ENCODE peak calls at places on chromosome 1, in eight cellular contexts. One of them, this sample, is unnamed.
A peak's percentile ranks its signal among the peaks of the same experiment; 100 is the strongest.

GRCh38 chr1:180530501-180530900 is 28.1 kb upstream of the ACBD6 start:
- DNase-seq in PC-3: peak; percentile 72
- DNase-seq in CD4-positive, alpha-beta T cell: no peak
- DNase-seq in stimulated activated CD4-positive, alpha-beta T cell treated with anti-CD3 and anti-CD28 coated beads, TNF-alpha, amount 100 ng/mL, for 48 hours: no peak
- DNase-seq in AG20443: peak; percentile 72
- DNase-seq in stomach: no peak
- DNase-seq in astrocyte of the spinal cord: peak; percentile 57
- DNase-seq in RCC 7860: peak; percentile 72
- DNase-seq in this sample: peak; percentile 20

GRCh38 chr1:48823161-48823560 is 46.5 kb upstream of the BEND5 start:
- DNase-seq in PC-3: no peak
- DNase-seq in CD4-positive, alpha-beta T cell: no peak
- DNase-seq in stimulated activated CD4-positive, alpha-beta T cell treated with anti-CD3 and anti-CD28 coated beads, TNF-alpha, amount 100 ng/mL, for 48 hours: no peak
- DNase-seq in AG20443: no peak
- DNase-seq in stomach: peak; percentile 68
- DNase-seq in astrocyte of the spinal cord: no peak
- DNase-seq in RCC 7860: peak; percentile 68
- DNase-seq in this sample: no peak

GRCh38 chr1:227734858-227735780 is at the start of the genes JMJD4 and SNAP47:
- DNase-seq in PC-3: peak; percentile 99
- DNase-seq in CD4-positive, alpha-beta T cell: peak; percentile 88
- DNase-seq in stimulated activated CD4-positive, alpha-beta T cell treated with anti-CD3 and anti-CD28 coated beads, TNF-alpha, amount 100 ng/mL, for 48 hours: peak; percentile 84
- DNase-seq in AG20443: peak; percentile 99
- DNase-seq in stomach: peak; percentile 94
- DNase-seq in astrocyte of the spinal cord: peak; percentile 93
- DNase-seq in RCC 7860: peak; percentile 80
- DNase-seq in this sample: peak; percentile 91

GRCh38 chr1:108610073-108610472 is 50.2 kb downstream of the EEIG2 start:
- DNase-seq in PC-3: no peak
- DNase-seq in CD4-positive, alpha-beta T cell: no peak
- DNase-seq in stimulated activated CD4-positive, alpha-beta T cell treated with anti-CD3 and anti-CD28 coated beads, TNF-alpha, amount 100 ng/mL, for 48 hours: no peak
- DNase-seq in AG20443: no peak
- DNase-seq in stomach: no peak
- DNase-seq in astrocyte of the spinal cord: peak; percentile 15
- DNase-seq in RCC 7860: no peak
- DNase-seq in this sample: no peak

GRCh38 chr1:160576866-160577265 is 2.4 kb downstream of the CD84 start:
- DNase-seq in PC-3: no peak
- DNase-seq in CD4-positive, alpha-beta T cell: no peak
- DNase-seq in stimulated activated CD4-positive, alpha-beta T cell treated with anti-CD3 and anti-CD28 coated beads, TNF-alpha, amount 100 ng/mL, for 48 hours: no peak
- DNase-seq in AG20443: no peak
- DNase-seq in stomach: no peak
- DNase-seq in astrocyte of the spinal cord: no peak
- DNase-seq in RCC 7860: no peak
- DNase-seq in this sample: no peak

GRCh38 chr1:95233321-95233736 is 681 bp upstream of the RWDD3 start:
- DNase-seq in PC-3: peak; percentile 27
- DNase-seq in CD4-positive, alpha-beta T cell: no peak
- DNase-seq in stimulated activated CD4-positive, alpha-beta T cell treated with anti-CD3 and anti-CD28 coated beads, TNF-alpha, amount 100 ng/mL, for 48 hours: no peak
- DNase-seq in AG20443: peak; percentile 26
- DNase-seq in stomach: peak; percentile 28
- DNase-seq in astrocyte of the spinal cord: no peak
- DNase-seq in RCC 7860: no peak
- DNase-seq in this sample: peak; percentile 55

GRCh38 chr1:6776389-6776788 is 8.9 kb upstream of the CAMTA1 start:
- DNase-seq in PC-3: no peak
- DNase-seq in CD4-positive, alpha-beta T cell: no peak
- DNase-seq in stimulated activated CD4-positive, alpha-beta T cell treated with anti-CD3 and anti-CD28 coated beads, TNF-alpha, amount 100 ng/mL, for 48 hours: no peak
- DNase-seq in AG20443: no peak
- DNase-seq in stomach: no peak
- DNase-seq in astrocyte of the spinal cord: no peak
- DNase-seq in RCC 7860: no peak
- DNase-seq in this sample: no peak

GRCh38 chr1:209703834-209704504 is 677 bp upstream of the HSD11B1 start:
- DNase-seq in PC-3: no peak
- DNase-seq in CD4-positive, alpha-beta T cell: no peak
- DNase-seq in stimulated activated CD4-positive, alpha-beta T cell treated with anti-CD3 and anti-CD28 coated beads, TNF-alpha, amount 100 ng/mL, for 48 hours: no peak
- DNase-seq in AG20443: no peak
- DNase-seq in stomach: no peak
- DNase-seq in astrocyte of the spinal cord: no peak
- DNase-seq in RCC 7860: no peak
- DNase-seq in this sample: no peak

GRCh38 chr1:95034506-95034905 is 38.2 kb downstream of the ALG14 start:
- DNase-seq in PC-3: no peak
- DNase-seq in CD4-positive, alpha-beta T cell: no peak
- DNase-seq in stimulated activated CD4-positive, alpha-beta T cell treated with anti-CD3 and anti-CD28 coated beads, TNF-alpha, amount 100 ng/mL, for 48 hours: no peak
- DNase-seq in AG20443: no peak
- DNase-seq in stomach: no peak
- DNase-seq in astrocyte of the spinal cord: no peak
- DNase-seq in RCC 7860: peak; percentile 62
- DNase-seq in this sample: no peak

GRCh38 chr1:160282807-160283206 is 2.1 kb downstream of the PEX19 start:
- DNase-seq in PC-3: no peak
- DNase-seq in CD4-positive, alpha-beta T cell: no peak
- DNase-seq in stimulated activated CD4-positive, alpha-beta T cell treated with anti-CD3 and anti-CD28 coated beads, TNF-alpha, amount 100 ng/mL, for 48 hours: no peak
- DNase-seq in AG20443: no peak
- DNase-seq in stomach: no peak
- DNase-seq in astrocyte of the spinal cord: no peak
- DNase-seq in RCC 7860: no peak
- DNase-seq in this sample: no peak

GRCh38 chr1:200771625-200772555 is 33.2 kb downstream of the CAMSAP2 start:
- DNase-seq in PC-3: peak; percentile 91
- DNase-seq in CD4-positive, alpha-beta T cell: no peak
- DNase-seq in stimulated activated CD4-positive, alpha-beta T cell treated with anti-CD3 and anti-CD28 coated beads, TNF-alpha, amount 100 ng/mL, for 48 hours: no peak
- DNase-seq in AG20443: no peak
- DNase-seq in stomach: no peak
- DNase-seq in astrocyte of the spinal cord: no peak
- DNase-seq in RCC 7860: peak; percentile 58
- DNase-seq in this sample: no peak

GRCh38 chr1:92262516-92262915 is 36.3 kb downstream of the GLMN start:
- DNase-seq in PC-3: no peak
- DNase-seq in CD4-positive, alpha-beta T cell: no peak
- DNase-seq in stimulated activated CD4-positive, alpha-beta T cell treated with anti-CD3 and anti-CD28 coated beads, TNF-alpha, amount 100 ng/mL, for 48 hours: no peak
- DNase-seq in AG20443: no peak
- DNase-seq in stomach: no peak
- DNase-seq in astrocyte of the spinal cord: no peak
- DNase-seq in RCC 7860: no peak
- DNase-seq in this sample: no peak

GRCh38 chr1:94279048-94279447 is 41.7 kb upstream of the ARHGAP29 start:
- DNase-seq in PC-3: no peak
- DNase-seq in CD4-positive, alpha-beta T cell: no peak
- DNase-seq in stimulated activated CD4-positive, alpha-beta T cell treated with anti-CD3 and anti-CD28 coated beads, TNF-alpha, amount 100 ng/mL, for 48 hours: no peak
- DNase-seq in AG20443: no peak
- DNase-seq in stomach: no peak
- DNase-seq in astrocyte of the spinal cord: no peak
- DNase-seq in RCC 7860: no peak
- DNase-seq in this sample: no peak

GRCh38 chr1:17195731-17196130 is 9.2 kb upstream of the PADI1 start:
- DNase-seq in PC-3: no peak
- DNase-seq in CD4-positive, alpha-beta T cell: no peak
- DNase-seq in stimulated activated CD4-positive, alpha-beta T cell treated with anti-CD3 and anti-CD28 coated beads, TNF-alpha, amount 100 ng/mL, for 48 hours: no peak
- DNase-seq in AG20443: no peak
- DNase-seq in stomach: no peak
- DNase-seq in astrocyte of the spinal cord: no peak
- DNase-seq in RCC 7860: no peak
- DNase-seq in this sample: no peak

GRCh38 chr1:33349081-33349759 is 28.3 kb upstream of the A3GALT2 start:
- DNase-seq in PC-3: peak; percentile 28
- DNase-seq in CD4-positive, alpha-beta T cell: peak; percentile 33
- DNase-seq in stimulated activated CD4-positive, alpha-beta T cell treated with anti-CD3 and anti-CD28 coated beads, TNF-alpha, amount 100 ng/mL, for 48 hours: peak; percentile 12
- DNase-seq in AG20443: peak; percentile 55
- DNase-seq in stomach: peak; percentile 53
- DNase-seq in astrocyte of the spinal cord: no peak
- DNase-seq in RCC 7860: no peak
- DNase-seq in this sample: peak; percentile 55

GRCh38 chr1:10507111-10507879 is 32.5 kb downstream of the PEX14 start:
- DNase-seq in PC-3: peak; percentile 70
- DNase-seq in CD4-positive, alpha-beta T cell: peak; percentile 52
- DNase-seq in stimulated activated CD4-positive, alpha-beta T cell treated with anti-CD3 and anti-CD28 coated beads, TNF-alpha, amount 100 ng/mL, for 48 hours: no peak
- DNase-seq in AG20443: peak; percentile 90
- DNase-seq in stomach: peak; percentile 61
- DNase-seq in astrocyte of the spinal cord: peak; percentile 77
- DNase-seq in RCC 7860: peak; percentile 75
- DNase-seq in this sample: peak; percentile 57

GRCh38 chr1:36829951-36830350 is 204.4 kb downstream of the GRIK3 start:
- DNase-seq in PC-3: no peak
- DNase-seq in CD4-positive, alpha-beta T cell: no peak
- DNase-seq in stimulated activated CD4-positive, alpha-beta T cell treated with anti-CD3 and anti-CD28 coated beads, TNF-alpha, amount 100 ng/mL, for 48 hours: no peak
- DNase-seq in AG20443: no peak
- DNase-seq in stomach: no peak
- DNase-seq in astrocyte of the spinal cord: no peak
- DNase-seq in RCC 7860: no peak
- DNase-seq in this sample: no peak

GRCh38 chr1:239833709-239834108 is 258.0 kb upstream of the FMN2 start:
- DNase-seq in PC-3: peak; percentile 52
- DNase-seq in CD4-positive, alpha-beta T cell: no peak
- DNase-seq in stimulated activated CD4-positive, alpha-beta T cell treated with anti-CD3 and anti-CD28 coated beads, TNF-alpha, amount 100 ng/mL, for 48 hours: no peak
- DNase-seq in AG20443: no peak
- DNase-seq in stomach: no peak
- DNase-seq in astrocyte of the spinal cord: no peak
- DNase-seq in RCC 7860: no peak
- DNase-seq in this sample: no peak

GRCh38 chr1:11920239-11920903 is 5.9 kb downstream of the KIAA2013 start:
- DNase-seq in PC-3: no peak
- DNase-seq in CD4-positive, alpha-beta T cell: no peak
- DNase-seq in stimulated activated CD4-positive, alpha-beta T cell treated with anti-CD3 and anti-CD28 coated beads, TNF-alpha, amount 100 ng/mL, for 48 hours: no peak
- DNase-seq in AG20443: no peak
- DNase-seq in stomach: peak; percentile 52
- DNase-seq in astrocyte of the spinal cord: peak; percentile 29
- DNase-seq in RCC 7860: no peak
- DNase-seq in this sample: no peak

GRCh38 chr1:26579662-26580061 is 50.1 kb downstream of the RPS6KA1 start:
- DNase-seq in PC-3: no peak
- DNase-seq in CD4-positive, alpha-beta T cell: no peak
- DNase-seq in stimulated activated CD4-positive, alpha-beta T cell treated with anti-CD3 and anti-CD28 coated beads, TNF-alpha, amount 100 ng/mL, for 48 hours: no peak
- DNase-seq in AG20443: no peak
- DNase-seq in stomach: no peak
- DNase-seq in astrocyte of the spinal cord: no peak
- DNase-seq in RCC 7860: no peak
- DNase-seq in this sample: no peak

GRCh38 chr1:176717052-176717754 is 254.2 kb downstream of the PAPPA2 start:
- DNase-seq in PC-3: no peak
- DNase-seq in CD4-positive, alpha-beta T cell: no peak
- DNase-seq in stimulated activated CD4-positive, alpha-beta T cell treated with anti-CD3 and anti-CD28 coated beads, TNF-alpha, amount 100 ng/mL, for 48 hours: no peak
- DNase-seq in AG20443: no peak
- DNase-seq in stomach: no peak
- DNase-seq in astrocyte of the spinal cord: no peak
- DNase-seq in RCC 7860: no peak
- DNase-seq in this sample: no peak

GRCh38 chr1:46394108-46394871 is at the start of gene FAAH:
- DNase-seq in PC-3: no peak
- DNase-seq in CD4-positive, alpha-beta T cell: peak; percentile 20
- DNase-seq in stimulated activated CD4-positive, alpha-beta T cell treated with anti-CD3 and anti-CD28 coated beads, TNF-alpha, amount 100 ng/mL, for 48 hours: peak; percentile 25
- DNase-seq in AG20443: peak; percentile 77
- DNase-seq in stomach: peak; percentile 80
- DNase-seq in astrocyte of the spinal cord: peak; percentile 38
- DNase-seq in RCC 7860: no peak
- DNase-seq in this sample: peak; percentile 88

GRCh38 chr1:185017338-185017737 is 28.0 kb upstream of the RNF2 start:
- DNase-seq in PC-3: peak; percentile 83
- DNase-seq in CD4-positive, alpha-beta T cell: no peak
- DNase-seq in stimulated activated CD4-positive, alpha-beta T cell treated with anti-CD3 and anti-CD28 coated beads, TNF-alpha, amount 100 ng/mL, for 48 hours: no peak
- DNase-seq in AG20443: peak; percentile 78
- DNase-seq in stomach: no peak
- DNase-seq in astrocyte of the spinal cord: peak; percentile 92
- DNase-seq in RCC 7860: peak; percentile 88
- DNase-seq in this sample: no peak